ENCODE peak calls at places on chromosome 6, in four cellular contexts. L is mesenchymal stem cell, Q is H9, R is H1. D is an unnamed sample.

GRCh38 chr6:118660218-118660569 is 8.8 kb upstream of the CEP85L start:
- DNase-seq in L (peak), Q (no peak), R (no peak), D (no peak)

GRCh38 chr6:157579467-157580031 is 198.6 kb downstream of the ZDHHC14 start:
- DNase-seq in L (no peak), Q (no peak), R (no peak), D (no peak)

GRCh38 chr6:16840291-16840690 is 79.0 kb upstream of the ATXN1 start:
- DNase-seq in L (no peak), Q (no peak), R (no peak), D (no peak)

GRCh38 chr6:159002432-159003160 is 2.6 kb upstream of the RSPH3 start:
- DNase-seq in L (peak), Q (no peak), R (no peak), D (no peak)

GRCh38 chr6:100724696-100725095 is 156.4 kb downstream of the ASCC3 start:
- DNase-seq in L (no peak), Q (no peak), R (no peak), D (no peak)

GRCh38 chr6:16802071-16802470 is 40.8 kb upstream of the ATXN1 start:
- DNase-seq in L (no peak), Q (no peak), R (no peak), D (no peak)

GRCh38 chr6:43985329-43985728 is 141.9 kb downstream of the MRPL14 start:
- DNase-seq in L (no peak), Q (no peak), R (no peak), D (no peak)

GRCh38 chr6:125745281-125746018 is 4.0 kb upstream of the HEY2 start:
- DNase-seq in L (no peak), Q (peak), R (peak), D (peak)

GRCh38 chr6:33298773-33299236 is at the start of gene RGL2:
- DNase-seq in L (peak), Q (no peak), R (no peak), D (no peak)
- H2BK12ac ChIP-seq in L (peak), Q (no peak), R (peak), D (no peak)

DNA sequence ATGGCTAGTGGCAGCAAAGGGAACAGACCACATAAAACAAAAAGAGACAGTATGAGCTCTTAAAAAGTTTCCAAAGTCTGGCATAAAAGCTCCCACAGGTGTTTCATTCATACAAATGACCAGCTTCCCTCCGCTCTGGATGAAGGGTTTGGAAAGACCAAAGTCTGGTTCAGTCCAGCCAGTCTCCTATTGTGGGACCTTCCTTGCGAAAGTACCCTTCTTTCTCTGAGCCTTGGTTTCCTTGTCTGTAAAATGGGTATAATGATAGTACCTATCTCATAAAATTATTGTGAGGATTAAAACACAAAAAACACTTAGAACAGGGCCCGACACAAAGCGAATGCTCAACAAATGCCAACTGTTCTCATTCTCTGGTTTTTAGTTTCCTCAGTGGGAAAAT is 77.2 kb downstream of the UNC5CL start:
- DNase-seq in L (no peak), Q (no peak), R (no peak), D (no peak)
- H3K4me2 ChIP-seq in L (no peak), Q (no peak), R (no peak), D (no peak)

GRCh38 chr6:112800439-112800838 is 453.3 kb downstream of the RFPL4B start:
- DNase-seq in L (no peak), Q (no peak), R (no peak), D (no peak)

GRCh38 chr6:112802154-112802553 is 455.0 kb downstream of the RFPL4B start:
- DNase-seq in L (peak), Q (no peak), R (no peak), D (no peak)

GRCh38 chr6:112799889-112800288 is 452.8 kb downstream of the RFPL4B start:
- DNase-seq in L (no peak), Q (no peak), R (no peak), D (no peak)

GRCh38 chr6:112801681-112802080 is 454.6 kb downstream of the RFPL4B start:
- DNase-seq in L (peak), Q (no peak), R (no peak), D (no peak)

GRCh38 chr6:112800916-112801315 is 453.8 kb downstream of the RFPL4B start:
- DNase-seq in L (no peak), Q (no peak), R (no peak), D (no peak)
- H2BK15ac ChIP-seq in L (no peak), Q (no peak), R (no peak), D (no peak)

GRCh38 chr6:70657706-70658105 is 10.0 kb upstream of the SMAP1 start:
- DNase-seq in L (no peak), Q (no peak), R (no peak), D (no peak)
- H2BK12ac ChIP-seq in L (no peak), Q (no peak), R (no peak), D (no peak)

DNA sequence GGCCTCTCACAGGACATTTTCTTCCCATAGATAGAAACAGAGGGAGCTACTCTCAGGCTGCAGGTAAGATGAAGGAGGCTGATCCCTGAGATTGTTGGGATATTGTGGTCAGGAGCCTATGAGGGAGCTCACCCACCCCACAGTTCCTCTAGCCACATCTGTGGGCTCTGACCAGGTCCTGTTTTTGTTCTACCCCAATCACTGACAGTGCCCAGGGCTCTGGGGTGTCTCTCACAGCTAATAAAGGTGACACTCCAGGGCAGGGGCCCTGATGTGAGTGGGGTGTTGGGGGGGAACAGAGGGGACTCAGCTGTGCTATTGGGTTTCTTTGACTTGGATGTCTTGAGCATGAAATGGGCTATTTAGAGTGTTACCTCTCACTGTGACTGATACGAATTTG is 2.7 kb downstream of the HLA-F start:
- DNase-seq in L (no peak), Q (no peak), R (no peak), D (no peak)
- H3K4me2 ChIP-seq in L (no peak), Q (no peak), R (no peak), D (no peak)

D was measured in neuronal stem cell.